ENCODE peak calls at places on chromosomes 5 and 9, in four cellular contexts. N is putamen, S is AG04449, Y is GM23248. R is an unnamed sample.
A peak's percentile ranks its signal among the peaks of the same experiment; 100 is the strongest.

GRCh38 chr5:145678255-145678654 is 156.9 kb downstream of the PRELID2 start:
- DNase-seq in N (no peak), Y (no peak), S (no peak), R (no peak)

GRCh38 chr5:54272746-54273145 is 37.6 kb downstream of the ARL15 start:
- DNase-seq in S (no peak), N (no peak), Y (no peak), R (no peak)

GRCh38 chr5:1471997-1472963 is 27.0 kb upstream of the SLC6A3 start:
- DNase-seq in S (no peak), Y (no peak), N (no peak), R (no peak)

GRCh38 chr9:131704195-131704983 is 35.5 kb downstream of the RAPGEF1 start:
- DNase-seq in S (no peak), Y (no peak), N (peak; percentile 72), R (no peak)

GRCh38 chr5:63439537-63439936 is 522.7 kb downstream of the HTR1A start:
- DNase-seq in S (no peak), N (no peak), Y (no peak), R (no peak)

GRCh38 chr5:123546657-123547056 is 34.7 kb downstream of the CSNK1G3 start:
- DNase-seq in N (no peak), Y (no peak), S (no peak), R (no peak)

GRCh38 chr5:149543361-149544198 is 7.7 kb downstream of the CSNK1A1 start:
- DNase-seq in Y (no peak), N (no peak), S (no peak), R (no peak)

GRCh38 chr9:121692606-121693505 is 41.4 kb downstream of the DAB2IP start:
- DNase-seq in S (no peak), Y (peak; percentile 53), N (no peak), R (no peak)

GRCh38 chr9:85420750-85421149 is 321.0 kb downstream of the AGTPBP1 start:
- DNase-seq in N (no peak), S (peak; percentile 28), Y (no peak), R (no peak)

GRCh38 chr9:113659740-113660139 is 196.2 kb downstream of the RGS3 start:
- DNase-seq in N (no peak), Y (no peak), S (no peak), R (no peak)

GRCh38 chr5:76960004-76960625 is 7.3 kb downstream of the CRHBP start:
- DNase-seq in S (no peak), N (no peak), Y (no peak), R (no peak)

GRCh38 chr5:10585120-10585915 is 21.4 kb downstream of the ANKRD33B start:
- DNase-seq in N (no peak), S (no peak), Y (no peak), R (no peak)

GRCh38 chr9:125131778-125132177 is 11.6 kb downstream of the SCAI start:
- DNase-seq in N (no peak), S (no peak), Y (no peak), R (no peak)

GRCh38 chr5:113278976-113279375 is 155.8 kb downstream of the TSSK1B start:
- DNase-seq in N (no peak), S (no peak), Y (peak; percentile 55), R (no peak)

GRCh38 chr9:122095010-122095767 is 2.1 kb upstream of the TTLL11 start:
- DNase-seq in Y (peak; percentile 79), N (no peak), S (no peak), R (peak; percentile 27)

GRCh38 chr5:142319105-142319504 is 5.7 kb downstream of the SPRY4 start:
- DNase-seq in N (no peak), Y (no peak), S (no peak), R (no peak)

GRCh38 chr9:91378695-91379127 is 17.0 kb upstream of the AUH start:
- DNase-seq in S (peak; percentile 33), N (no peak), Y (peak; percentile 53), R (no peak)

GRCh38 chr9:129776938-129777768 is 24.3 kb upstream of the PTGES start:
- DNase-seq in N (peak; percentile 67), S (peak; percentile 98), Y (peak; percentile 100), R (no peak)

GRCh38 chr5:56290378-56291057 is 57.4 kb upstream of the ANKRD55 start:
- DNase-seq in Y (no peak), N (no peak), S (no peak), R (no peak)

GRCh38 chr5:8060235-8061139 is 191.5 kb downstream of the MTRR start:
- DNase-seq in S (no peak), N (no peak), Y (no peak), R (no peak)

GRCh38 chr5:71457106-71457505 is 1.7 kb downstream of the BDP1 start:
- DNase-seq in S (no peak), N (no peak), Y (no peak), R (no peak)